ENCODE peak calls at places on chromosomes 1 and 21, in eight cellular contexts. F is AG04449; Q is lower lobe of right lung; X is NT2/D1; A is A549; Z is body of pancreas; K is ovary; B is CD4-positive, CD25-positive, alpha-beta regulatory T cell. R is an unnamed sample.

GRCh38 chr1:201504179-201504631 is 2.7 kb downstream of the CSRP1 start:
- DNase-seq in A (no peak), Z (no peak), X (no peak), K (no peak), Q (no peak), F (no peak), B (no peak), R (no peak)

GRCh38 chr1:98988906-98989603 is 15.6 kb downstream of the PLPPR5 start:
- DNase-seq in K (no peak), B (no peak), X (no peak), F (no peak), Z (no peak), Q (no peak), A (no peak), R (no peak)

GRCh38 chr1:6420594-6421042 is 899 bp upstream of the HES2 start:
- DNase-seq in A (no peak), B (no peak), Q (no peak), X (no peak), Z (no peak), F (no peak), K (no peak), R (no peak)

GRCh38 chr1:17485280-17485679 is 45.8 kb upstream of the RCC2 start:
- DNase-seq in K (no peak), B (no peak), Q (no peak), Z (no peak), X (no peak), A (no peak), F (no peak), R (no peak)

GRCh38 chr1:202287196-202287595 is 54.5 kb downstream of the UBE2T start:
- DNase-seq in Q (no peak), K (no peak), X (no peak), B (no peak), Z (no peak), F (no peak), A (no peak), R (no peak)

GRCh38 chr1:167227934-167228378 is 7.3 kb downstream of the POU2F1 start:
- DNase-seq in K (no peak), B (no peak), Q (no peak), A (no peak), F (no peak), Z (no peak), X (no peak), R (no peak)

GRCh38 chr21:36966066-36966845 is at the start of gene HLCS:
- DNase-seq in K (peak; percentile 72), A (peak; percentile 28), Z (peak; percentile 81), X (peak; percentile 68), B (peak; percentile 70), Q (peak; percentile 79), F (no peak), R (no peak)

GRCh38 chr1:85838238-85838637 is 130.0 kb upstream of the ZNHIT6 start:
- DNase-seq in X (no peak), K (no peak), Z (no peak), B (no peak), Q (no peak), A (no peak), F (no peak), R (no peak)

GRCh38 chr21:25670726-25671125 is 31.7 kb downstream of the JAM2 start:
- DNase-seq in K (no peak), Z (no peak), Q (no peak), X (no peak), F (no peak), B (no peak), A (no peak), R (no peak)

GRCh38 chr1:23341829-23342697 is 2.0 kb downstream of the HNRNPR start:
- DNase-seq in K (no peak), F (no peak), A (no peak), Q (no peak), B (no peak), Z (no peak), X (no peak), R (no peak)

GRCh38 chr1:70719164-70719563 is 308.1 kb downstream of the CTH start:
- DNase-seq in B (no peak), F (no peak), K (no peak), X (no peak), Q (no peak), A (no peak), Z (no peak), R (no peak)

DNA sequence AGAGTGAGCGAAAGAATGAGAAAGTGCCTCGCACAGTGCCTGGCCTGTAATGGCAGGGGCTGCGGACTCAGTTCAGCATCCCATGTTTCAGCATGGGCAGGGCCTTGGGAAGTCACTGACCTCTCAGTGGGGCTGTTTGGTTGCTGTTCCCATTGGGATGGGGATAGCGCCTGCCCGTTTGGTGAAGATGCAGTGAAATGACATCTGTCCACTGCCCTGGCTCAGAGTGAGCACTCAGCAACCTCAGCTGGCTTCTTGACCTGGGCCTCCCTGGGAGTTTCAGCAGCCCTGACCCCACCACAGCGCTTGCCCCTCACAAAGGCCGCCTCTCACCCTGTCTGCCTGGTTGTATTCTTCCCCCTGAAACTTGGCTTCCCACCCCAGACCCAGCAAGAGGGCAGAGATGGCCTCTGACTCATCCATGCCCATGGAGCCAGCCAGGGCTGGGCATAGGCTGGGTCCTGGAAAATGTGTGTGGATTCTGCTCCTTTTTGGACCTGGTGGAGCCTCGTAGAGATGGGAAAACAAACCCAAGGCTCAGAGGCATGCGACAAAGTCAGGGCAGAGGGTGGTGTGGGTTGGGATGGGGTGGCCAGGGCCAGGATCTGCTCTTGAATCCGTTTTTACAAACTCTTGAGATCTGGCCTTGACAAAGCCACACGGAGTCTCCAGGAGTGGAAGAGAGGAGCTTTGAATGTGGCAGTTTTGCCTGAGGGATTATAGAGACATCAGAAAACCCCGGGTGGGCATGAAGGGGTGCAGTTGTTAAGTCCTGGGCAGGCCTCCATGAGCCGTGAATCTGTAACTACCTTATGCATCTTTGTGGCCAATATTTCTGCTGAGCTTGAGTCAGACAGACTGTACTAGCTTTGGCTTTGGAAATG is 1.2 kb downstream of the XKR8 start:
- DNase-seq in K (no peak), A (no peak), F (no peak), B (no peak), X (no peak), Q (no peak), Z (peak; percentile 41), R (no peak)
- H3K4me3 ChIP-seq in K (peak overlapping the region; percentile 64), A (no peak overlapping the region), F (peak overlapping the region; percentile 76), B (peak overlapping the region; percentile 74), X (peak overlapping the region; percentile 52), Q (peak overlapping the region; percentile 87), Z (peak overlapping the region; percentile 72), R (peak overlapping the region; percentile 84)

DNA sequence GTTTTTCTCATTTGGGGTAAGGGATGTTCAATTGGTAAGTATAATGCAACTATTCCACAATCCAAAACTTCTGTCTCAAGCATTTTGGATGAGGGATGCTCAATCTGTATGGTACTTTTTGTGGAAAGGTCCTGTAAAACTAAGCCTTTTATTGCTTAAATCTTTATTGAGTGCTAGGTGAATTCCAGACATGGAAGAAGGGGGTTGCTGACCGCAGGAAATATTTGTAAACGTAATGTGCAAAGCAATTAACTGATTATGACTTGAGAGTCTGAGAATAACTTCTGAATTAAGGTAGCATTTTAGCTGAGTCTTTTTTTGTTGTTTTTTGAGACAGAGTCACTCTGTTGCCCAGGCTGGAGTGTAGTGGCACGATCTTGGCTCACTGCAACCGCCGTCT is 3.1 kb downstream of the AKIRIN1 start:
- DNase-seq in Q (no peak), F (no peak), K (no peak), A (no peak), B (no peak), Z (no peak), X (no peak), R (no peak)
- H3K4me3 ChIP-seq in Q (no peak overlapping the region), F (no peak overlapping the region), K (no peak overlapping the region), A (no peak overlapping the region), B (peak overlapping the region; percentile 19), Z (no peak overlapping the region), X (no peak overlapping the region), R (no peak overlapping the region)

GRCh38 chr1:8525291-8526275 is 207.7 kb downstream of the SLC45A1 start:
- DNase-seq in B (peak; percentile 81), Z (peak; percentile 77), A (peak; percentile 5), K (peak; percentile 74), X (peak; percentile 38), F (peak; percentile 70), Q (peak; percentile 74), R (peak; percentile 65)

GRCh38 chr1:8519167-8519566 is 201.3 kb downstream of the SLC45A1 start:
- DNase-seq in B (no peak), K (no peak), A (no peak), X (no peak), F (no peak), Q (no peak), Z (no peak), R (no peak)

GRCh38 chr1:8524637-8525157 is 206.8 kb downstream of the SLC45A1 start:
- DNase-seq in B (no peak), A (no peak), K (no peak), X (no peak), F (no peak), Z (no peak), Q (no peak), R (no peak)

GRCh38 chr1:8520483-8520966 is 202.6 kb downstream of the SLC45A1 start:
- DNase-seq in F (no peak), Q (no peak), A (no peak), B (no peak), X (no peak), K (no peak), Z (no peak), R (no peak)

DNA sequence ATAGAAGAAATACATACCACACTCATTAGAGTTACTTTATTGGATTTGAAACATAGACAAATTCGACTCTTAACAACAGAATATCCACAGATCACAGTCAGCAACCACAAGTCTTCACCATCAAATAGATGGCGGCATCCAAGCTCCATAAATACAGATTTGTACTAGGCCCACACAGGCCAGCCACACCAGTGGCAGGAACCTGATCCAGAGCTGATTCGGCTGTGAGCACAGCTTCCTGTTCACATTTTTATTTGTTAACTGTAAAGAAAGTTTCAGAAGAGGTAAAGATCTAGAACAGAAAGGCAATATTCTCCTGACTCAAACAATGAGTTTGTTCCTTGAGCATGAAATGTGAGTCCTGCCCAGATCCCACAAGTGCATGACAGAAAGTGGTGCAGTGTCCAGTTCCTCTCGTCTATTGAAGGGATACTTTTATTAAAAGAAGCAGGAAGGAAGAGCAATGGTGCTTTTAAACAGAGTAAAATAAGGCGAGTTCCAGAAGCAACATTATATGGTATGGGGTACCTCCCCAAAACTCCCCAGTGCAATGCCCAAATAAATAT is 205.8 kb downstream of the SLC45A1 start:
- DNase-seq in X (no peak), B (peak; percentile 34), Z (no peak), Q (no peak), F (no peak), K (no peak), A (no peak), R (no peak)
- H3K4me3 ChIP-seq in X (no peak overlapping the region), B (peak overlapping the region; percentile 77), Z (no peak overlapping the region), Q (peak overlapping the region; percentile 62), F (no peak overlapping the region), K (peak overlapping the region; percentile 15), A (no peak overlapping the region), R (no peak overlapping the region)

DNA sequence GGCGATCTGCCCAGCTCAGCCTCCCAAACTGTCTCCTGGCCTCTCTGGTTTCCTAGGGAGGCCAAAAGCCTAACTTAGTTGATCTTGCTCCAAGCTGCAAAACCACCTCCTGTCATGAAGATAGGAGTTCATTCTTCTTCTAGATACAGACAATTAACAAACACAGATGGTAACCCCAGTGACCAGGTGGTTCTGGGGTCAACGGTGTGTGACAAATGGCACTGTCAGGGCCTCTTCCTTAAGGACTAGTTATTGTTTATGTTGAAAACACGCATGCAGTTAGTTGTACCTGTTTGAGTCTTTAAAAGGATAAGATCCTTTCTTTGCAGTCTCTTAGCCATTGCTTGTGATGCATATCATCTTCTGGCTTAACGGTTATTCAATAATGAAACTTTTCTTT is 4.6 kb upstream of the UMODL1 start:
- DNase-seq in K (no peak), Q (no peak), F (no peak), B (no peak), A (no peak), X (no peak), Z (no peak), R (no peak)
- H3K4me3 ChIP-seq in K (no peak overlapping the region), Q (no peak overlapping the region), F (no peak overlapping the region), B (no peak overlapping the region), A (no peak overlapping the region), X (no peak overlapping the region), Z (no peak overlapping the region), R (no peak overlapping the region)

R was measured in HCT116.